ENCODE peak calls at places on chromosomes 11 and 22, in nine cellular contexts. B, K, Z, F, M, C, G, S and Y are unnamed samples.

GRCh38 chr22:39917776-39918493 is 17.1 kb downstream of the GRAP2 start:
- DNase-seq in B (no peak), K (no peak), Z (no peak), F (no peak), M (no peak), C (no peak), G (no peak), S (no peak), Y (no peak)

GRCh38 chr11:84648413-84648812 is 978.7 kb downstream of the DLG2 start:
- DNase-seq in B (no peak), K (no peak), Z (no peak), F (no peak), M (no peak), C (no peak), G (no peak), S (peak), Y (no peak)

GRCh38 chr11:72869845-72870244 is 55.6 kb downstream of the ATG16L2 start:
- DNase-seq in B (no peak), K (no peak), Z (no peak), F (no peak), M (no peak), C (no peak), G (no peak), S (no peak), Y (no peak)

GRCh38 chr11:8230178-8230859 is 33.4 kb downstream of the LMO1 start:
- DNase-seq in B (no peak), K (no peak), Z (no peak), F (no peak), M (no peak), C (no peak), G (no peak), S (no peak), Y (no peak)

GRCh38 chr22:25388866-25389540 is 169.6 kb downstream of the CRYBB2 start:
- DNase-seq in B (no peak), K (no peak), Z (peak), F (no peak), M (no peak), C (no peak), G (no peak), S (no peak), Y (no peak)

GRCh38 chr11:97908354-97908753 is 1112.4 kb upstream of the CNTN5 start:
- DNase-seq in B (no peak), K (no peak), Z (no peak), F (no peak), M (no peak), C (no peak), G (no peak), S (no peak), Y (no peak)

GRCh38 chr11:69718147-69718546 is 14.3 kb upstream of the FGF19 start:
- DNase-seq in B (peak), K (peak), Z (peak), F (peak), M (no peak), C (peak), G (peak), S (peak), Y (no peak)

GRCh38 chr22:45966320-45966891 is 10.6 kb downstream of the WNT7B start:
- DNase-seq in B (peak), K (no peak), Z (no peak), F (peak), M (no peak), C (no peak), G (peak), S (no peak), Y (no peak)

GRCh38 chr22:37692627-37693285 is 4.1 kb upstream of the TRIOBP start:
- DNase-seq in B (no peak), K (no peak), Z (no peak), F (no peak), M (no peak), C (no peak), G (no peak), S (no peak), Y (no peak)

GRCh38 chr11:115924744-115925567 is 420.7 kb upstream of the CADM1 start:
- DNase-seq in B (no peak), K (no peak), Z (no peak), F (no peak), M (no peak), C (no peak), G (no peak), S (no peak), Y (no peak)

GRCh38 chr11:74339619-74340018 is 28.2 kb upstream of the P4HA3 start:
- DNase-seq in B (no peak), K (no peak), Z (no peak), F (no peak), M (no peak), C (no peak), G (no peak), S (no peak), Y (no peak)

GRCh38 chr11:877565-877964 is 33.0 kb downstream of the CHID1 start:
- DNase-seq in B (no peak), K (peak), Z (peak), F (no peak), M (no peak), C (no peak), G (no peak), S (peak), Y (no peak)

GRCh38 chr11:125345706-125346561 is 150.1 kb downstream of the FEZ1 start:
- DNase-seq in B (no peak), K (peak), Z (peak), F (peak), M (no peak), C (peak), G (peak), S (peak), Y (peak)